ENCODE peak calls at places on chromosomes 3 and 15, in four cellular contexts. G is dorsolateral prefrontal cortex, O is esophagus squamous epithelium, T is T-helper 2 cell. Y is an unnamed sample.

GRCh38 chr3:25664066-25664809 is 469 bp downstream of the TOP2B start:
- DNase-seq in G (peak; percentile 82), O (peak; percentile 11), T (peak; percentile 48), Y (peak; percentile 85)

GRCh38 chr3:126476166-126476975 is 680 bp upstream of the ZXDC start:
- DNase-seq in G (no peak), O (peak; percentile 36), T (no peak), Y (no peak)

GRCh38 chr3:111311709-111312235 is 230.2 kb upstream of the CD96 start:
- DNase-seq in G (no peak), O (no peak), T (no peak), Y (no peak)

GRCh38 chr3:183907911-183908331 is 23.2 kb upstream of the PARL start:
- DNase-seq in G (no peak), O (no peak), T (no peak), Y (no peak)

GRCh38 chr3:182618981-182619591 is 174.2 kb upstream of the ATP11B start:
- DNase-seq in G (no peak), O (no peak), T (no peak), Y (no peak)

GRCh38 chr3:46208167-46208704 is at the start of gene CCR1:
- DNase-seq in G (no peak), O (no peak), T (no peak), Y (peak; percentile 59)

GRCh38 chr15:95405447-95405846 is 925.1 kb upstream of the NR2F2 start:
- DNase-seq in G (no peak), O (no peak), T (no peak), Y (no peak)

GRCh38 chr3:11634081-11634635 is 9.6 kb downstream of the VGLL4 start:
- DNase-seq in G (no peak), O (no peak), T (no peak), Y (no peak)

GRCh38 chr3:115825046-115825445 is 201.7 kb downstream of the GAP43 start:
- DNase-seq in G (no peak), O (no peak), T (no peak), Y (no peak)

GRCh38 chr3:138284079-138284478 is 45.6 kb downstream of the NME9 start:
- DNase-seq in G (no peak), O (no peak), T (no peak), Y (no peak)

GRCh38 chr3:126342211-126342610 is 15.0 kb downstream of the KLF15 start:
- DNase-seq in G (no peak), O (no peak), T (no peak), Y (no peak)

GRCh38 chr3:183650554-183650953 is 15.1 kb downstream of the KLHL24 start:
- DNase-seq in G (no peak), O (no peak), T (no peak), Y (no peak)

GRCh38 chr3:155101398-155101797 is 21.3 kb downstream of the MME start:
- DNase-seq in G (no peak), O (no peak), T (no peak), Y (no peak)

GRCh38 chr3:94185753-94186152 is 122.9 kb downstream of the NSUN3 start:
- DNase-seq in G (no peak), O (no peak), T (no peak), Y (no peak)

Y was measured in ecto neural progenitor cell.